ENCODE peak calls at places on chromosomes 2 and 18, in five cellular contexts. One of them, this sample, is unnamed.

GRCh38 chr2:19020144-19021099 is 338.0 kb downstream of the OSR1 start:
- DNase-seq in GM12864: no peak
- DNase-seq in upper lobe of right lung: no peak
- DNase-seq in progenitor cell of endocrine pancreas: no peak
- DNase-seq in heart right ventricle: no peak
- DNase-seq in this sample: no peak

GRCh38 chr18:80022613-80023012 is 11.6 kb upstream of the RBFA start:
- DNase-seq in GM12864: no peak
- DNase-seq in heart right ventricle: no peak
- DNase-seq in progenitor cell of endocrine pancreas: no peak
- DNase-seq in upper lobe of right lung: no peak
- DNase-seq in this sample: no peak

GRCh38 chr18:3453540-3454364 is 3.8 kb downstream of the TGIF1 start:
- DNase-seq in upper lobe of right lung: peak
- DNase-seq in heart right ventricle: peak
- DNase-seq in progenitor cell of endocrine pancreas: no peak
- DNase-seq in GM12864: no peak
- DNase-seq in this sample: no peak

GRCh38 chr18:5029622-5030021 is 167.4 kb downstream of the AKAIN1 start:
- DNase-seq in upper lobe of right lung: no peak
- DNase-seq in GM12864: no peak
- DNase-seq in heart right ventricle: no peak
- DNase-seq in progenitor cell of endocrine pancreas: no peak
- DNase-seq in this sample: no peak

GRCh38 chr2:39232141-39232540 is 11.6 kb downstream of the CDKL4 start:
- DNase-seq in heart right ventricle: no peak
- DNase-seq in upper lobe of right lung: no peak
- DNase-seq in GM12864: no peak
- DNase-seq in progenitor cell of endocrine pancreas: no peak
- DNase-seq in this sample: no peak

GRCh38 chr2:126855606-126856005 is 43.1 kb upstream of the TEX51 start:
- DNase-seq in upper lobe of right lung: peak
- DNase-seq in progenitor cell of endocrine pancreas: no peak
- DNase-seq in GM12864: no peak
- DNase-seq in heart right ventricle: no peak
- DNase-seq in this sample: no peak

GRCh38 chr18:5238371-5238758 is 41.3 kb upstream of the AKAIN1 start:
- DNase-seq in progenitor cell of endocrine pancreas: peak
- DNase-seq in upper lobe of right lung: peak
- DNase-seq in heart right ventricle: peak
- DNase-seq in GM12864: peak
- DNase-seq in this sample: peak

GRCh38 chr2:172080641-172081230 is 4.6 kb upstream of the DLX1 start:
- DNase-seq in heart right ventricle: no peak
- DNase-seq in GM12864: no peak
- DNase-seq in upper lobe of right lung: no peak
- DNase-seq in progenitor cell of endocrine pancreas: no peak
- DNase-seq in this sample: peak

GRCh38 chr2:54577944-54578667 is 122.0 kb downstream of the SPTBN1 start:
- DNase-seq in heart right ventricle: no peak
- DNase-seq in GM12864: no peak
- DNase-seq in upper lobe of right lung: no peak
- DNase-seq in progenitor cell of endocrine pancreas: no peak
- DNase-seq in this sample: no peak

GRCh38 chr2:27776097-27776496 is 4.6 kb downstream of the MRPL33 start:
- DNase-seq in GM12864: no peak
- DNase-seq in progenitor cell of endocrine pancreas: no peak
- DNase-seq in heart right ventricle: peak
- DNase-seq in upper lobe of right lung: no peak
- DNase-seq in this sample: no peak

GRCh38 chr2:206683546-206683945 is 34.6 kb downstream of the DYTN start:
- DNase-seq in progenitor cell of endocrine pancreas: no peak
- DNase-seq in GM12864: no peak
- DNase-seq in heart right ventricle: no peak
- DNase-seq in upper lobe of right lung: no peak
- DNase-seq in this sample: no peak

GRCh38 chr2:200667397-200667796 is 81.6 kb downstream of the AOX1 start:
- DNase-seq in heart right ventricle: no peak
- DNase-seq in upper lobe of right lung: no peak
- DNase-seq in progenitor cell of endocrine pancreas: no peak
- DNase-seq in GM12864: no peak
- DNase-seq in this sample: no peak

GRCh38 chr2:26540977-26541376 is 63.1 kb upstream of the OTOF start:
- DNase-seq in progenitor cell of endocrine pancreas: no peak
- DNase-seq in GM12864: no peak
- DNase-seq in heart right ventricle: no peak
- DNase-seq in upper lobe of right lung: peak
- DNase-seq in this sample: no peak

GRCh38 chr2:43488737-43489136 is 107.1 kb downstream of the THADA start:
- DNase-seq in heart right ventricle: no peak
- DNase-seq in GM12864: no peak
- DNase-seq in upper lobe of right lung: no peak
- DNase-seq in progenitor cell of endocrine pancreas: no peak
- DNase-seq in this sample: no peak

GRCh38 chr18:59656488-59656887 is 40.7 kb downstream of the CCBE1 start:
- DNase-seq in progenitor cell of endocrine pancreas: no peak
- DNase-seq in heart right ventricle: no peak
- DNase-seq in GM12864: no peak
- DNase-seq in upper lobe of right lung: no peak
- DNase-seq in this sample: no peak

GRCh38 chr2:97645112-97645699 is 656 bp upstream of the COX5B start:
- DNase-seq in GM12864: peak
- DNase-seq in heart right ventricle: no peak
- DNase-seq in progenitor cell of endocrine pancreas: no peak
- DNase-seq in upper lobe of right lung: peak
- DNase-seq in this sample: peak

GRCh38 chr2:20471902-20472559 is 25.2 kb downstream of the RHOB start:
- DNase-seq in heart right ventricle: no peak
- DNase-seq in progenitor cell of endocrine pancreas: no peak
- DNase-seq in upper lobe of right lung: no peak
- DNase-seq in GM12864: no peak
- DNase-seq in this sample: no peak

GRCh38 chr2:3462493-3463104 is 56.7 kb downstream of the ADI1 start:
- DNase-seq in progenitor cell of endocrine pancreas: no peak
- DNase-seq in upper lobe of right lung: no peak
- DNase-seq in heart right ventricle: no peak
- DNase-seq in GM12864: no peak
- DNase-seq in this sample: no peak
- TF ChIP-seq CTCF in progenitor cell of endocrine pancreas: peak
- TF ChIP-seq CTCF in upper lobe of right lung: peak
- TF ChIP-seq CTCF in heart right ventricle: no peak
- TF ChIP-seq CTCF in GM12864: no peak
- TF ChIP-seq CTCF in this sample: no peak

GRCh38 chr2:50620783-50621182 is 411.1 kb downstream of the NRXN1 start:
- DNase-seq in progenitor cell of endocrine pancreas: no peak
- DNase-seq in upper lobe of right lung: no peak
- DNase-seq in heart right ventricle: no peak
- DNase-seq in GM12864: no peak
- DNase-seq in this sample: no peak
- TF ChIP-seq CTCF in progenitor cell of endocrine pancreas: no peak
- TF ChIP-seq CTCF in upper lobe of right lung: no peak
- TF ChIP-seq CTCF in heart right ventricle: no peak
- TF ChIP-seq CTCF in GM12864: no peak
- TF ChIP-seq CTCF in this sample: no peak

GRCh38 chr2:24923106-24923505 is 3.1 kb upstream of the ADCY3 start:
- DNase-seq in progenitor cell of endocrine pancreas: no peak
- DNase-seq in upper lobe of right lung: no peak
- DNase-seq in heart right ventricle: no peak
- DNase-seq in GM12864: no peak
- DNase-seq in this sample: no peak

GRCh38 chr2:24922556-24922955 is 2.5 kb upstream of the ADCY3 start:
- DNase-seq in heart right ventricle: no peak
- DNase-seq in progenitor cell of endocrine pancreas: no peak
- DNase-seq in upper lobe of right lung: no peak
- DNase-seq in GM12864: no peak
- DNase-seq in this sample: no peak

GRCh38 chr2:24919100-24919976 is 699 bp downstream of the ADCY3 start:
- DNase-seq in GM12864: peak
- DNase-seq in progenitor cell of endocrine pancreas: no peak
- DNase-seq in heart right ventricle: no peak
- DNase-seq in upper lobe of right lung: no peak
- DNase-seq in this sample: peak

GRCh38 chr2:24919977-24920812 is at the start of gene ADCY3:
- DNase-seq in upper lobe of right lung: peak
- DNase-seq in heart right ventricle: peak
- DNase-seq in progenitor cell of endocrine pancreas: peak
- DNase-seq in GM12864: no peak
- DNase-seq in this sample: peak

DNA sequence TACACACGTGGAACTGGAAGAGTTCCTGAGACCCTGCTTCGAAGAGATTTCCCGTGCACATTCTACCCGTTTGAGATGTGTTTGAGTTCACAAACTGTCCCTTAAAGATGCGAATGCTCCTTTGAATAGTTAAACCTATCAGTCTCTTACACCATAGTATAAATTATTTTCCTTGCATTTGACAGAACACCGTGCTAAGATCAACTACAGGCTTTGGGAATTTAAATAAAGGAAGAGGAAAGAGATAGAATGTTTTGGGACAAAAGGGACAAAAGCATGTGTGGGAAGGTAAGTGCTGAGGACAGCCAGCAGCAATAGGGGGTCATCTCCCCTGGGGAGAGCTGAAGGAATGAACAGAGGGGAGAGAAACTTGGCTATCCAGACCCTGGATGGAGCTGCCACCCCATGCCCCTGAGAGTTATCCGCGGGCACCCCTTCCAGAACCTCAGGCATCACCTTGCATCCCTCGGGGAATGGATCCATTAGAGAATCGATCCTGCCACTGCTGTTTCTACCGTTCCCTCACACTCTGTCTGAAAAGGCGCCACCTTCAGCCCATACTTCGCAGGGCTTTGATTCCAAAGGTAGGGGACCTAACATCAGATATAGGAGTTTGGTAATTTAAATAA is 890 bp upstream of the ADCY3 start:
- DNase-seq in progenitor cell of endocrine pancreas: no peak
- DNase-seq in upper lobe of right lung: no peak
- DNase-seq in GM12864: no peak
- DNase-seq in heart right ventricle: no peak
- DNase-seq in this sample: peak
- TF ChIP-seq CTCF in progenitor cell of endocrine pancreas: peak
- TF ChIP-seq CTCF in upper lobe of right lung: no peak
- TF ChIP-seq CTCF in GM12864: peak
- TF ChIP-seq CTCF in heart right ventricle: peak
- TF ChIP-seq CTCF in this sample: peak

GRCh38 chr2:99821572-99822369 is 320.6 kb downstream of the AFF3 start:
- DNase-seq in heart right ventricle: no peak
- DNase-seq in progenitor cell of endocrine pancreas: no peak
- DNase-seq in upper lobe of right lung: no peak
- DNase-seq in GM12864: no peak
- DNase-seq in this sample: no peak

GRCh38 chr2:99818842-99819241 is 323.5 kb downstream of the AFF3 start:
- DNase-seq in GM12864: no peak
- DNase-seq in progenitor cell of endocrine pancreas: no peak
- DNase-seq in upper lobe of right lung: no peak
- DNase-seq in heart right ventricle: no peak
- DNase-seq in this sample: no peak

GRCh38 chr2:99821039-99821438 is 321.4 kb downstream of the AFF3 start:
- DNase-seq in progenitor cell of endocrine pancreas: no peak
- DNase-seq in GM12864: no peak
- DNase-seq in heart right ventricle: no peak
- DNase-seq in upper lobe of right lung: no peak
- DNase-seq in this sample: no peak

GRCh38 chr2:99816908-99817307 is 325.5 kb downstream of the AFF3 start:
- DNase-seq in upper lobe of right lung: no peak
- DNase-seq in heart right ventricle: no peak
- DNase-seq in progenitor cell of endocrine pancreas: no peak
- DNase-seq in GM12864: no peak
- DNase-seq in this sample: no peak

DNA sequence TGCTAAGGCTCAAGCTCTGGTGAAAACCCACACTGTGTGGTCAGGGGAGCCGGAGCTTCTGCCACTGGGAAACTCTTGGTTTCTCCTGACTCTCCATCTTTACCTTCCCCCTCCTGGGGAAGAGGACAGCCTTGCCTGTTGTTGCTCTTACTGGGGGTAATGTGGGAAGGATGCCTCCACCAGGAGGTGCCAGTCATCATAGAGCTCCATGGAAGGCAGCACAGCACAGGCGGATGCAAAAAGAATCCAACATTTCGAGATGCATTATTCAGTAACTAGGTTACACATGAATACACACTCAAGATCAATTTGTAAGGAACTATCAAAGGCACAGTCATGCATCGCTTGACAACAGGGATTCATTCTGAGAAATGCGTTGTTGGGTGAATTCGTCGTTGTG is 322.6 kb downstream of the AFF3 start:
- DNase-seq in progenitor cell of endocrine pancreas: no peak
- DNase-seq in heart right ventricle: no peak
- DNase-seq in upper lobe of right lung: no peak
- DNase-seq in GM12864: no peak
- DNase-seq in this sample: no peak
- TF ChIP-seq CTCF in progenitor cell of endocrine pancreas: no peak
- TF ChIP-seq CTCF in heart right ventricle: no peak
- TF ChIP-seq CTCF in upper lobe of right lung: no peak
- TF ChIP-seq CTCF in GM12864: no peak
- TF ChIP-seq CTCF in this sample: no peak

DNA sequence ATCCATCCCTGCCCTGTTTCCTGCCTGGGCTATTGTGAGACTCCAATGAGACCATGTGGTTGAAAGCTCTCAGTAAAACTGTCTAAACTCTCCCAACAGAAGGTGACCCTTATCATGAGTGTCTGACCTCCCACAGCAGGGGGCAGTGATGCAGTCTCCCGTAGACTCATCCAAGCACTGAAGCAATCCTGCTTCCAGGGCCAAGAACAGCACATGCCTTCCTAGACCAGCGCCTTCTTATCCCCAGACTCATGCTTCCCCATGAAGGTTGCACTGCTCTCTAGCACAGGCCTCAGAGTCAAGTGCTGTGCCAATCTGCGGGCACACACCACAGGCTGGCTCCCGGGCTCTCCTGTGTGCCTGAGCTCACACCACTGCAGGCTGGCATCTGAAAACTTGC is 112.3 kb downstream of the TNS1 start:
- DNase-seq in heart right ventricle: no peak
- DNase-seq in upper lobe of right lung: peak
- DNase-seq in progenitor cell of endocrine pancreas: no peak
- DNase-seq in GM12864: no peak
- DNase-seq in this sample: no peak
- TF ChIP-seq CTCF in heart right ventricle: peak
- TF ChIP-seq CTCF in upper lobe of right lung: peak
- TF ChIP-seq CTCF in progenitor cell of endocrine pancreas: peak
- TF ChIP-seq CTCF in GM12864: no peak
- TF ChIP-seq CTCF in this sample: no peak

GRCh38 chr18:76377359-76377756 is 117.7 kb downstream of the ZNF516 start:
- DNase-seq in GM12864: no peak
- DNase-seq in heart right ventricle: no peak
- DNase-seq in progenitor cell of endocrine pancreas: no peak
- DNase-seq in upper lobe of right lung: no peak
- DNase-seq in this sample: no peak

GRCh38 chr18:76374330-76375281 is 120.4 kb downstream of the ZNF516 start:
- DNase-seq in upper lobe of right lung: no peak
- DNase-seq in progenitor cell of endocrine pancreas: no peak
- DNase-seq in GM12864: no peak
- DNase-seq in heart right ventricle: no peak
- DNase-seq in this sample: no peak

GRCh38 chr18:76378526-76379215 is 116.4 kb downstream of the ZNF516 start:
- DNase-seq in progenitor cell of endocrine pancreas: no peak
- DNase-seq in upper lobe of right lung: no peak
- DNase-seq in heart right ventricle: no peak
- DNase-seq in GM12864: no peak
- DNase-seq in this sample: no peak

GRCh38 chr18:76376225-76376624 is 118.8 kb downstream of the ZNF516 start:
- DNase-seq in heart right ventricle: no peak
- DNase-seq in progenitor cell of endocrine pancreas: no peak
- DNase-seq in upper lobe of right lung: no peak
- DNase-seq in GM12864: no peak
- DNase-seq in this sample: no peak

GRCh38 chr18:76376668-76377358 is 118.2 kb downstream of the ZNF516 start:
- DNase-seq in heart right ventricle: no peak
- DNase-seq in progenitor cell of endocrine pancreas: no peak
- DNase-seq in upper lobe of right lung: no peak
- DNase-seq in GM12864: no peak
- DNase-seq in this sample: no peak
- TF ChIP-seq CTCF in heart right ventricle: no peak
- TF ChIP-seq CTCF in progenitor cell of endocrine pancreas: no peak
- TF ChIP-seq CTCF in upper lobe of right lung: no peak
- TF ChIP-seq CTCF in GM12864: no peak
- TF ChIP-seq CTCF in this sample: no peak